ENCODE peak calls at places on chromosome 2, in eight cellular contexts. R is cardiac fibroblast, O is body of pancreas, J is coronary artery, A is fibroblast of pulmonary artery, W is GM06990, N is fibroblast of lung, C is cardiac muscle cell. B is an unnamed sample.

GRCh38 chr2:69083126-69083733 is 70.3 kb downstream of the ANTXR1 start:
- DNase-seq in A (peak), R (peak), N (peak), O (peak), J (no peak), C (peak), W (no peak), B (no peak)

GRCh38 chr2:227818569-227819397 is 5.1 kb downstream of the CCL20 start:
- DNase-seq in C (peak), R (peak), W (no peak), O (peak), N (no peak), J (peak), A (peak), B (no peak)

GRCh38 chr2:224586127-224586702 is 1.1 kb upstream of the CUL3 start:
- DNase-seq in A (no peak), N (no peak), R (no peak), J (no peak), C (no peak), W (no peak), O (no peak), B (no peak)

GRCh38 chr2:41998789-41999470 is 48.9 kb upstream of the PKDCC start:
- DNase-seq in O (no peak), A (peak), C (peak), N (no peak), J (no peak), W (no peak), R (peak), B (no peak)

GRCh38 chr2:6880200-6880733 is 2.7 kb downstream of the RSAD2 start:
- DNase-seq in J (no peak), R (no peak), O (no peak), N (peak), W (no peak), C (peak), A (no peak), B (no peak)

GRCh38 chr2:19685713-19686112 is 216.1 kb downstream of the TTC32 start:
- DNase-seq in J (peak), C (no peak), W (no peak), O (no peak), A (no peak), N (no peak), R (no peak), B (no peak)

GRCh38 chr2:36564377-36564930 is 33.5 kb downstream of the FEZ2 start:
- DNase-seq in R (no peak), W (no peak), N (no peak), C (no peak), A (no peak), J (no peak), O (no peak), B (no peak)

GRCh38 chr2:161136696-161137324 is 23.4 kb upstream of the TANK start:
- DNase-seq in N (peak), C (peak), W (peak), A (peak), J (no peak), R (peak), O (no peak), B (no peak)

GRCh38 chr2:64018715-64019082 is 529 bp downstream of the VPS54 start:
- DNase-seq in W (no peak), A (peak), C (no peak), R (peak), O (no peak), J (peak), N (peak), B (peak)

GRCh38 chr2:223086360-223086981 is 34.5 kb downstream of the KCNE4 start:
- DNase-seq in W (no peak), R (no peak), C (no peak), N (peak), O (no peak), A (no peak), J (no peak), B (no peak)

GRCh38 chr2:8543065-8543411 is 138.8 kb upstream of the ID2 start:
- DNase-seq in J (peak), R (no peak), A (no peak), N (no peak), C (no peak), W (no peak), O (peak), B (no peak)

GRCh38 chr2:229431331-229431954 is 160.4 kb upstream of the PID1 start:
- DNase-seq in W (no peak), C (peak), J (no peak), R (peak), O (no peak), N (peak), A (peak), B (no peak)

GRCh38 chr2:204892506-204893255 is 347.4 kb downstream of the PARD3B start:
- DNase-seq in R (no peak), C (peak), W (no peak), N (peak), O (no peak), A (peak), J (no peak), B (no peak)

GRCh38 chr2:24926602-24927252 is 6.7 kb upstream of the ADCY3 start:
- DNase-seq in R (peak), O (peak), J (peak), N (peak), W (peak), C (peak), A (peak), B (no peak)

GRCh38 chr2:42139141-42139540 is 30.0 kb upstream of the EML4 start:
- DNase-seq in O (no peak), J (no peak), N (peak), R (peak), C (peak), W (no peak), A (peak), B (no peak)

GRCh38 chr2:43038034-43038719 is 188.2 kb downstream of the ZFP36L2 start:
- DNase-seq in O (no peak), W (no peak), J (no peak), A (peak), R (peak), N (peak), C (peak), B (no peak)

GRCh38 chr2:8750221-8750620 is 68.4 kb downstream of the ID2 start:
- DNase-seq in C (peak), N (peak), W (no peak), A (no peak), R (no peak), J (no peak), O (no peak), B (no peak)

GRCh38 chr2:79741044-79741443 is 228.2 kb downstream of the CTNNA2 start:
- DNase-seq in N (no peak), C (no peak), R (no peak), W (no peak), O (no peak), J (no peak), A (no peak), B (no peak)

GRCh38 chr2:3107567-3107966 is 270.1 kb downstream of the EIPR1 start:
- DNase-seq in C (no peak), W (no peak), A (no peak), N (no peak), J (peak), R (no peak), O (no peak), B (no peak)

GRCh38 chr2:18516112-18516511 is 44.3 kb downstream of the RDH14 start:
- DNase-seq in W (no peak), N (peak), A (peak), O (no peak), R (peak), J (no peak), C (peak), B (no peak)

GRCh38 chr2:220499281-220499680 is 871.9 kb downstream of the SLC4A3 start:
- DNase-seq in A (peak), N (peak), J (no peak), C (peak), O (no peak), R (peak), W (no peak), B (no peak)

GRCh38 chr2:215619989-215620388 is 184.1 kb upstream of the FN1 start:
- DNase-seq in O (peak), C (peak), W (no peak), J (no peak), A (no peak), N (no peak), R (no peak), B (no peak)

GRCh38 chr2:134261398-134262131 is 7.7 kb downstream of the MGAT5 start:
- DNase-seq in N (no peak), A (peak), C (peak), J (no peak), W (no peak), O (no peak), R (peak), B (no peak)

GRCh38 chr2:62800618-62801017 is 95.1 kb downstream of the EHBP1 start:
- DNase-seq in J (no peak), W (no peak), C (no peak), N (no peak), O (no peak), R (no peak), A (no peak), B (no peak)

GRCh38 chr2:39065616-39066015 is 55.2 kb downstream of the SOS1 start:
- DNase-seq in C (no peak), W (no peak), J (no peak), A (no peak), R (no peak), O (no peak), N (no peak), B (no peak)

GRCh38 chr2:14239605-14240004 is 392.9 kb upstream of the LRATD1 start:
- DNase-seq in C (no peak), R (no peak), J (no peak), O (no peak), A (no peak), N (no peak), W (no peak), B (no peak)

GRCh38 chr2:152250421-152251100 is 75.0 kb upstream of the STAM2 start:
- DNase-seq in C (no peak), W (no peak), R (no peak), J (no peak), O (no peak), N (no peak), A (no peak), B (no peak)

GRCh38 chr2:45274190-45274926 is 265.1 kb upstream of the SIX2 start:
- DNase-seq in J (no peak), N (no peak), A (no peak), O (peak), W (no peak), C (no peak), R (no peak), B (no peak)

GRCh38 chr2:202135111-202135874 is 62.2 kb downstream of the KIAA2012 start:
- DNase-seq in A (peak), R (peak), W (no peak), J (peak), N (peak), C (peak), O (peak), B (no peak)

GRCh38 chr2:206642075-206643025 is at the start of gene FAM237A:
- DNase-seq in W (no peak), N (peak), A (peak), J (no peak), O (peak), C (peak), R (peak), B (peak)

GRCh38 chr2:232353096-232353495 is 25.5 kb upstream of the ALPP start:
- DNase-seq in N (no peak), J (no peak), A (no peak), W (no peak), O (no peak), R (no peak), C (no peak), B (no peak)

GRCh38 chr2:231781798-231782726 is 980 bp upstream of the PDE6D start:
- DNase-seq in N (peak), R (peak), A (peak), J (no peak), W (no peak), C (peak), O (no peak), B (no peak)

GRCh38 chr2:200618590-200619021 is 32.8 kb downstream of the AOX1 start:
- DNase-seq in W (no peak), O (no peak), A (peak), C (peak), J (no peak), R (peak), N (peak), B (no peak)

GRCh38 chr2:184598313-184599053 is at the start of gene ZNF804A:
- DNase-seq in A (peak), R (peak), O (peak), J (peak), W (peak), C (peak), N (peak), B (peak)

GRCh38 chr2:234257859-234258561 is 207.5 kb downstream of the SPP2 start:
- DNase-seq in N (peak), A (peak), W (no peak), O (peak), R (peak), C (peak), J (no peak), B (peak)

GRCh38 chr2:197515798-197516761 is at the start of gene MOB4:
- DNase-seq in R (peak), O (peak), J (peak), W (peak), A (peak), N (peak), C (peak), B (peak)
- TF ChIP-seq CTCF in R (no peak), O (no peak), J (peak), W (no peak), A (no peak), N (no peak), C (no peak), B (no peak)

GRCh38 chr2:118148809-118149208 is 60.5 kb downstream of the INSIG2 start:
- DNase-seq in J (no peak), C (peak), O (no peak), N (no peak), R (peak), W (no peak), A (peak), B (no peak)
- TF ChIP-seq CTCF in J (no peak), C (no peak), O (peak), N (peak), R (no peak), W (peak), A (no peak), B (no peak)

DNA sequence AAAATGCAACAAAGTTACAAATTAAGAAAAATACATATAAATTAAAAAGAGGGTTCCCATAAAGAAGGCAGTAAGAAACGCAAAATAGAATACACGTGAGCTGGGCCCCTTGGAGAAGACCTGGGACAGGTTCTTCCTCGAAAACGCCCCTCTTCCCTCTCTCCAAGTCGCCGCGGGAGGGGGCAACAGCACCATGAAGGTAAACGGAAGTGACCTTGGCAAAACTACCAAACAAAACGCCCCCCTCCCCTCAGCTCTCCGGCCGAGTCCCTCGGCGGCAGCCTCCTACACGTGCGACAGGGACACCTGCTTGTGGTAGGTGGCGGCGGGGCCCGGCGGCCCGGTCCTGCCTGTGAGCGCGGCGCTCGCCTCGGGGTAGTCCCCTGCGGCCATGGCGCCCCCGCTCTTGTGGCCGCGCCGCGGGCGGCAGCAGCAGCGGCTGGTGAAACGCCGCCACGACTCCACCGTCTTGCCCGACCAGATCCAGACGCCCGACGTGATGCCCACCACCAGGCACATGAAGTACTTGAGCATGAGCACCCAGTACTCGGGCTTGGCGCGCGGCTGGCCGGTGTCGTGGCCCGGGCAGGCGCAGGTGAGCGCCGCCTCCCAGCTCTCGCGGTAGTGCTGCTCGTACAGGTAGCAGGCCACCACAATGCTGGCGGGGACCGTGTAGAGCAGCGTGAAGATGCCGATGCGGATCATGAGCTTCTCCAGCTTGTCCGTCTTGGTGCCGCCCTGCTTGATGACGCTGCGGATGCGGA is 2.8 kb downstream of the FZD5 start:
- DNase-seq in A (no peak), C (no peak), N (peak), W (peak), J (peak), R (no peak), O (peak), B (no peak)
- TF ChIP-seq CTCF in A (no peak), C (no peak), N (no peak), W (no peak), J (no peak), R (no peak), O (peak), B (no peak)

GRCh38 chr2:17148298-17149228 is 369.7 kb downstream of the RAD51AP2 start:
- DNase-seq in A (peak), O (no peak), C (peak), N (peak), R (peak), W (no peak), J (no peak), B (peak)
- TF ChIP-seq CTCF in A (peak), O (no peak), C (peak), N (peak), R (peak), W (peak), J (no peak), B (no peak)